ENCODE peak calls at places on chromosomes 13 and 19, in seven cellular contexts. One of them, this sample, is unnamed.
A peak's percentile ranks its signal among the peaks of the same experiment; 100 is the strongest.

GRCh38 chr13:110520431-110521295 is 40.9 kb downstream of the RAB20 start:
- DNase-seq in Caki2: no peak
- DNase-seq in HL-60: peak; percentile 95
- DNase-seq in renal cortical epithelial cell: peak; percentile 79
- DNase-seq in brain microvascular endothelial cell: peak; percentile 39
- DNase-seq in transverse colon: peak; percentile 88
- DNase-seq in RWPE2: no peak
- DNase-seq in this sample: peak; percentile 74

GRCh38 chr19:1065606-1066109 is 1.3 kb upstream of the ARHGAP45 start:
- DNase-seq in renal cortical epithelial cell: peak; percentile 19
- DNase-seq in HL-60: no peak
- DNase-seq in RWPE2: no peak
- DNase-seq in brain microvascular endothelial cell: no peak
- DNase-seq in transverse colon: peak; percentile 82
- DNase-seq in Caki2: no peak
- DNase-seq in this sample: no peak

GRCh38 chr13:95784891-95785290 is 108.0 kb downstream of the DNAJC3 start:
- DNase-seq in Caki2: no peak
- DNase-seq in brain microvascular endothelial cell: peak; percentile 5
- DNase-seq in transverse colon: no peak
- DNase-seq in RWPE2: no peak
- DNase-seq in renal cortical epithelial cell: peak; percentile 35
- DNase-seq in HL-60: no peak
- DNase-seq in this sample: no peak

GRCh38 chr13:34011552-34012085 is 193.7 kb downstream of the RFC3 start:
- DNase-seq in RWPE2: no peak
- DNase-seq in renal cortical epithelial cell: no peak
- DNase-seq in brain microvascular endothelial cell: no peak
- DNase-seq in HL-60: no peak
- DNase-seq in Caki2: no peak
- DNase-seq in transverse colon: no peak
- DNase-seq in this sample: no peak

GRCh38 chr13:24280722-24281121 is 28.7 kb upstream of the C1QTNF9 start:
- DNase-seq in HL-60: no peak
- DNase-seq in renal cortical epithelial cell: no peak
- DNase-seq in transverse colon: no peak
- DNase-seq in brain microvascular endothelial cell: no peak
- DNase-seq in Caki2: no peak
- DNase-seq in RWPE2: no peak
- DNase-seq in this sample: no peak

GRCh38 chr19:42596391-42597071 is 1.8 kb upstream of the CEACAM8 start:
- DNase-seq in brain microvascular endothelial cell: no peak
- DNase-seq in RWPE2: no peak
- DNase-seq in HL-60: peak; percentile 47
- DNase-seq in transverse colon: peak; percentile 39
- DNase-seq in Caki2: peak; percentile 23
- DNase-seq in renal cortical epithelial cell: no peak
- DNase-seq in this sample: no peak

GRCh38 chr19:13794388-13794751 is 873 bp upstream of the ZSWIM4 start:
- DNase-seq in brain microvascular endothelial cell: peak; percentile 93
- DNase-seq in renal cortical epithelial cell: peak; percentile 88
- DNase-seq in RWPE2: no peak
- DNase-seq in HL-60: no peak
- DNase-seq in Caki2: peak; percentile 77
- DNase-seq in transverse colon: peak; percentile 78
- DNase-seq in this sample: peak; percentile 60

GRCh38 chr19:57583521-57584416 is at the start of gene ZIK1:
- DNase-seq in renal cortical epithelial cell: peak; percentile 85
- DNase-seq in RWPE2: peak; percentile 81
- DNase-seq in Caki2: peak; percentile 72
- DNase-seq in HL-60: peak; percentile 91
- DNase-seq in transverse colon: peak; percentile 84
- DNase-seq in brain microvascular endothelial cell: peak; percentile 91
- DNase-seq in this sample: peak; percentile 43

GRCh38 chr19:17118957-17119356 is 43.4 kb downstream of the MYO9B start:
- DNase-seq in HL-60: no peak
- DNase-seq in transverse colon: no peak
- DNase-seq in Caki2: no peak
- DNase-seq in RWPE2: no peak
- DNase-seq in renal cortical epithelial cell: no peak
- DNase-seq in brain microvascular endothelial cell: no peak
- DNase-seq in this sample: no peak

GRCh38 chr13:54934121-54934520 is 1905.5 kb downstream of the OLFM4 start:
- DNase-seq in brain microvascular endothelial cell: no peak
- DNase-seq in HL-60: no peak
- DNase-seq in RWPE2: no peak
- DNase-seq in renal cortical epithelial cell: no peak
- DNase-seq in Caki2: no peak
- DNase-seq in transverse colon: no peak
- DNase-seq in this sample: no peak

GRCh38 chr13:31908696-31909386 is 122.7 kb upstream of the FRY start:
- DNase-seq in Caki2: no peak
- DNase-seq in transverse colon: no peak
- DNase-seq in renal cortical epithelial cell: no peak
- DNase-seq in brain microvascular endothelial cell: no peak
- DNase-seq in RWPE2: no peak
- DNase-seq in HL-60: peak; percentile 73
- DNase-seq in this sample: no peak

GRCh38 chr19:30228113-30228725 is 144.0 kb upstream of the ZNF536 start:
- DNase-seq in renal cortical epithelial cell: no peak
- DNase-seq in HL-60: no peak
- DNase-seq in RWPE2: no peak
- DNase-seq in Caki2: no peak
- DNase-seq in transverse colon: peak; percentile 13
- DNase-seq in brain microvascular endothelial cell: no peak
- DNase-seq in this sample: no peak

GRCh38 chr13:80168089-80168850 is 172.7 kb downstream of the SPRY2 start:
- DNase-seq in renal cortical epithelial cell: peak; percentile 18
- DNase-seq in transverse colon: no peak
- DNase-seq in brain microvascular endothelial cell: no peak
- DNase-seq in Caki2: no peak
- DNase-seq in HL-60: peak; percentile 82
- DNase-seq in RWPE2: no peak
- DNase-seq in this sample: no peak

GRCh38 chr13:39132286-39132685 is 94.0 kb downstream of the NHLRC3 start:
- DNase-seq in RWPE2: no peak
- DNase-seq in transverse colon: no peak
- DNase-seq in brain microvascular endothelial cell: no peak
- DNase-seq in HL-60: no peak
- DNase-seq in Caki2: peak; percentile 2
- DNase-seq in renal cortical epithelial cell: peak; percentile 75
- DNase-seq in this sample: no peak

GRCh38 chr19:46860846-46861690 is at the start of gene ARHGAP35:
- DNase-seq in Caki2: no peak
- DNase-seq in renal cortical epithelial cell: no peak
- DNase-seq in RWPE2: no peak
- DNase-seq in brain microvascular endothelial cell: no peak
- DNase-seq in HL-60: no peak
- DNase-seq in transverse colon: peak; percentile 43
- DNase-seq in this sample: no peak

GRCh38 chr13:86922936-86923335 is 748.2 kb upstream of the SLITRK5 start:
- DNase-seq in Caki2: no peak
- DNase-seq in HL-60: no peak
- DNase-seq in RWPE2: no peak
- DNase-seq in renal cortical epithelial cell: peak; percentile 80
- DNase-seq in brain microvascular endothelial cell: no peak
- DNase-seq in transverse colon: no peak
- DNase-seq in this sample: no peak

GRCh38 chr19:778910-779653 is 18.2 kb upstream of the PTBP1 start:
- DNase-seq in renal cortical epithelial cell: peak; percentile 95
- DNase-seq in transverse colon: peak; percentile 38
- DNase-seq in RWPE2: peak; percentile 86
- DNase-seq in HL-60: no peak
- DNase-seq in brain microvascular endothelial cell: peak; percentile 93
- DNase-seq in Caki2: peak; percentile 72
- DNase-seq in this sample: no peak

GRCh38 chr19:7602935-7603497 is 7.4 kb downstream of the CAMSAP3 start:
- DNase-seq in brain microvascular endothelial cell: no peak
- DNase-seq in renal cortical epithelial cell: no peak
- DNase-seq in transverse colon: no peak
- DNase-seq in Caki2: no peak
- DNase-seq in HL-60: no peak
- DNase-seq in RWPE2: no peak
- DNase-seq in this sample: no peak

GRCh38 chr13:61146158-61146557 is 269.5 kb downstream of the PCDH20 start:
- DNase-seq in renal cortical epithelial cell: no peak
- DNase-seq in Caki2: no peak
- DNase-seq in transverse colon: no peak
- DNase-seq in HL-60: no peak
- DNase-seq in brain microvascular endothelial cell: no peak
- DNase-seq in RWPE2: no peak
- DNase-seq in this sample: no peak

GRCh38 chr13:24218977-24219376 is 58.5 kb downstream of the SPATA13 start:
- DNase-seq in transverse colon: no peak
- DNase-seq in HL-60: no peak
- DNase-seq in Caki2: no peak
- DNase-seq in renal cortical epithelial cell: peak; percentile 63
- DNase-seq in brain microvascular endothelial cell: no peak
- DNase-seq in RWPE2: no peak
- DNase-seq in this sample: no peak

GRCh38 chr19:42065051-42065450 is 5.0 kb downstream of the GRIK5 start:
- DNase-seq in Caki2: no peak
- DNase-seq in RWPE2: no peak
- DNase-seq in transverse colon: no peak
- DNase-seq in brain microvascular endothelial cell: no peak
- DNase-seq in renal cortical epithelial cell: no peak
- DNase-seq in HL-60: no peak
- DNase-seq in this sample: no peak

GRCh38 chr13:23639672-23640275 is 69.6 kb downstream of the TNFRSF19 start:
- DNase-seq in Caki2: no peak
- DNase-seq in RWPE2: no peak
- DNase-seq in transverse colon: no peak
- DNase-seq in renal cortical epithelial cell: no peak
- DNase-seq in brain microvascular endothelial cell: no peak
- DNase-seq in HL-60: no peak
- DNase-seq in this sample: no peak

GRCh38 chr13:54637377-54637776 is 1608.8 kb downstream of the OLFM4 start:
- DNase-seq in Caki2: no peak
- DNase-seq in RWPE2: no peak
- DNase-seq in renal cortical epithelial cell: peak; percentile 10
- DNase-seq in transverse colon: no peak
- DNase-seq in HL-60: no peak
- DNase-seq in brain microvascular endothelial cell: peak; percentile 4
- DNase-seq in this sample: no peak

GRCh38 chr13:41696163-41697003 is 239.0 kb downstream of the RGCC start:
- DNase-seq in renal cortical epithelial cell: peak; percentile 89
- DNase-seq in RWPE2: no peak
- DNase-seq in HL-60: no peak
- DNase-seq in transverse colon: no peak
- DNase-seq in Caki2: peak; percentile 85
- DNase-seq in brain microvascular endothelial cell: peak; percentile 93
- DNase-seq in this sample: no peak

GRCh38 chr13:113774177-113775107 is 15.4 kb downstream of the TMEM255B start:
- DNase-seq in transverse colon: no peak
- DNase-seq in RWPE2: no peak
- DNase-seq in renal cortical epithelial cell: peak; percentile 60
- DNase-seq in Caki2: no peak
- DNase-seq in HL-60: no peak
- DNase-seq in brain microvascular endothelial cell: no peak
- DNase-seq in this sample: no peak